ENCODE peak calls at places on chromosome 19, in six cellular contexts. N is upper lobe of left lung, L is endothelial cell of umbilical vein, D is tibial artery, Q is left lung, B is psoas muscle. W is an unnamed sample. For H3K36me3, the result is how much of the 10 kb centered on the place peaks cover.

GRCh38 chr19:51354742-51355148 is 11.4 kb downstream of the ETFB start:
- DNase-seq in N (no peak), L (no peak), D (no peak), Q (no peak), B (peak), W (no peak)

GRCh38 chr19:19591133-19591825 is 27.2 kb downstream of the PBX4 start:
- DNase-seq in N (no peak), L (no peak), D (no peak), Q (peak), B (no peak), W (no peak)

GRCh38 chr19:54017266-54017665 is 25.8 kb downstream of the CACNG6 start:
- DNase-seq in N (no peak), L (no peak), D (no peak), Q (no peak), B (no peak), W (no peak)

GRCh38 chr19:38734426-38735256 is 9.6 kb downstream of the CAPN12 start:
- DNase-seq in N (peak), L (no peak), D (no peak), Q (peak), B (peak), W (peak)

GRCh38 chr19:29886535-29886934 is 55.5 kb upstream of the URI1 start:
- DNase-seq in N (no peak), L (no peak), D (no peak), Q (no peak), B (no peak), W (no peak)

GRCh38 chr19:2727640-2727944 is 6.4 kb upstream of the DIRAS1 start:
- DNase-seq in N (no peak), L (no peak), D (no peak), Q (no peak), B (no peak), W (no peak)

GRCh38 chr19:3369337-3370213 is 3.2 kb downstream of the NFIC start:
- DNase-seq in N (peak), L (peak), D (peak), Q (peak), B (peak), W (peak)

GRCh38 chr19:48636859-48637448 is at the start of gene DBP:
- DNase-seq in N (peak), L (no peak), D (peak), Q (peak), B (peak), W (peak)

GRCh38 chr19:47723573-47723923 is 10.3 kb downstream of the EHD2 start:
- DNase-seq in N (no peak), L (no peak), D (peak), Q (peak), B (peak), W (peak)

GRCh38 chr19:39133431-39134270 is 8.1 kb downstream of the PAK4 start:
- DNase-seq in N (peak), L (no peak), D (no peak), Q (peak), B (no peak), W (peak)

GRCh38 chr19:14073925-14074838 is 1.6 kb downstream of the MISP3 start:
- DNase-seq in N (peak), L (peak), D (no peak), Q (no peak), B (no peak), W (peak)

GRCh38 chr19:37933965-37934364 is 27.0 kb downstream of the SIPA1L3 start:
- DNase-seq in N (no peak), L (no peak), D (no peak), Q (no peak), B (peak), W (no peak)

GRCh38 chr19:54133312-54133956 is 4.1 kb upstream of the CNOT3 start:
- DNase-seq in N (no peak), L (peak), D (no peak), Q (no peak), B (no peak), W (no peak)

GRCh38 chr19:48194041-48194871 is 23.8 kb downstream of the ZSWIM9 start:
- DNase-seq in N (peak), L (no peak), D (no peak), Q (no peak), B (no peak), W (no peak)

GRCh38 chr19:31445406-31445805 is 96.2 kb upstream of the TSHZ3 start:
- DNase-seq in N (no peak), L (no peak), D (no peak), Q (no peak), B (no peak), W (no peak)

GRCh38 chr19:46704379-46705076 is 12.4 kb downstream of the PRKD2 start:
- DNase-seq in N (peak), L (peak), D (peak), Q (peak), B (peak), W (peak)

GRCh38 chr19:15142313-15142712 is 35.1 kb downstream of the SYDE1 start:
- DNase-seq in N (no peak), L (no peak), D (no peak), Q (no peak), B (no peak), W (no peak)

GRCh38 chr19:54439174-54439851 is 9.7 kb upstream of the LENG8 start:
- DNase-seq in N (no peak), L (peak), D (no peak), Q (no peak), B (no peak), W (no peak)

GRCh38 chr19:36120092-36120983 is 5.1 kb downstream of the TBCB start:
- DNase-seq in N (peak), L (no peak), D (no peak), Q (no peak), B (no peak), W (no peak)

GRCh38 chr19:1082165-1082927 is 12.8 kb downstream of the POLR2E start:
- DNase-seq in N (peak), L (peak), D (no peak), Q (peak), B (peak), W (peak)

GRCh38 chr19:46635920-46636761 is at the start of gene GNG8:
- DNase-seq in N (peak), L (no peak), D (no peak), Q (no peak), B (no peak), W (no peak)

GRCh38 chr19:15923702-15924101 is 10.6 kb downstream of the CYP4F11 start:
- DNase-seq in N (no peak), L (no peak), D (no peak), Q (no peak), B (no peak), W (no peak)

GRCh38 chr19:35755550-35756371 is 1.1 kb downstream of the HSPB6 start:
- DNase-seq in N (peak), L (no peak), D (peak), Q (no peak), B (peak), W (peak)

GRCh38 chr19:14366529-14366928 is 14.7 kb upstream of the ADGRE5 start:
- DNase-seq in N (no peak), L (peak), D (peak), Q (peak), B (peak), W (peak)

GRCh38 chr19:38223617-38224013 is 407 bp downstream of the DPF1 start:
- DNase-seq in N (no peak), L (no peak), D (no peak), Q (no peak), B (no peak), W (no peak)

GRCh38 chr19:15776264-15776663 is 11.2 kb upstream of the OR10H5 start:
- DNase-seq in N (no peak), L (no peak), D (no peak), Q (no peak), B (no peak), W (peak)

GRCh38 chr19:3476830-3477229 is 3.5 kb downstream of the SMIM24 start:
- DNase-seq in N (no peak), L (no peak), D (peak), Q (no peak), B (no peak), W (no peak)

GRCh38 chr19:58382997-58383603 is 2.3 kb upstream of the ZNF837 start:
- DNase-seq in N (no peak), L (no peak), D (no peak), Q (no peak), B (peak), W (no peak)

GRCh38 chr19:30664358-30665058 is 292.3 kb downstream of the ZNF536 start:
- DNase-seq in N (peak), L (no peak), D (no peak), Q (no peak), B (no peak), W (no peak)

GRCh38 chr19:2678043-2678671 is 24.3 kb downstream of the GNG7 start:
- DNase-seq in N (no peak), L (no peak), D (no peak), Q (no peak), B (no peak), W (no peak)

DNA sequence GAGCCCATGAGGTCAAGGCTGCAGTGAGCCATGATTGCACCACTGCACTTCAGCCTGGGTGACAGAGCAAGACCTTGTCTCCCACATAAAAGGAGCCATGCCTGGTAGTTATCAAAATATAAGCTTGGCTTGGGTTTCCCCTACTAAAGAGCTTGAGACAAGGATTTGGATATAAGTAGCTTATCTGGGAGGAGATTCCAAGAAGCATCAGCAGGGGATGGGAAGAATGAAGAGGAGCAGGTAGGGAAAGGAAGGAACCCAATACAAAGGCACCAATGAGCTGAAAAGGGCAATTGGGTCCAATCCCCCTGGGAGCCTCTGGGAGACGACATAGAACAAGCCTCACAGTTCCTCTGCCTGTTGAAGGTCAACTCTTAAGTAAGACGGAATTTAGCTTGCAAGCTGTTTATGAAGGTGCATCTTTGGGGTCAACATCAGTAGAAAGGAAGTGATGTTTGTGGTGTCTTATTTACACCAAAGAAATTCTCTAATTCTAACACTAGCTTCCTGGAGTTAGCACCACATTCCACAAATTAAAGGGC is 7.4 kb upstream of the CLEC4G start:
- DNase-seq in N (no peak), L (no peak), D (no peak), Q (no peak), B (no peak), W (no peak)
- TF ChIP-seq CTCF in N (no peak), L (no peak), D (no peak), Q (no peak), B (no peak), W (no peak)

DNA sequence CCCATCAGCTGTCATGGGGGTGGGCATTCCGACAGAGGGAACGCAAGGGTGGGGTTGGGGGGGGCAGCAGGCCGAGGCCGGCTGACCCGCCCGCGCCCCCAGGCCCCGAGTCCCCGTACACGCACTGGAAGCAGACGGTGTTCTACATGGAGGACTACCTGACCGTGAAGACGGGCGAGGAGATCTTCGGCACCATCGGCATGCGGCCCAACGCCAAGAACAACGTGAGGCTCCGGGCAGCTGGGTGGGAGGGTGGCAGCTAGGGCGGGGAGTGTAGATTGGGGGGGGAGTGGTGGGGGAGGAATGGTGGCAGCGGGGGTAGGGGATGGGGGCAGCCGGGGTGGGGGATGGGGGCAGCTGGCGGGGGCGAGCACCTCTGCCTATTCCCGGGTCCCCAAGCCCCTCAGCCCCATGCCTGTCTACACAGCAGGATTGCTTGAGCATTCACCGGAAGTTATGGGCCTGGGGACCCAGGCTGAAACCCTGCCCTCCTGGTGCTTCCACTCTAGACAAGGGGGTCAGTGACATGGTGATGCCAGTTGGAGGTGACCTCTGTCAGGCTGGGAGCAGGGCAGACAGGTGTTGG is 2.8 kb upstream of the ADM5 start:
- DNase-seq in N (peak), L (no peak), D (no peak), Q (no peak), B (no peak), W (no peak)
- H3K27ac ChIP-seq in N (peak), L (no peak), D (no peak), Q (peak), B (no peak), W (peak)

DNA sequence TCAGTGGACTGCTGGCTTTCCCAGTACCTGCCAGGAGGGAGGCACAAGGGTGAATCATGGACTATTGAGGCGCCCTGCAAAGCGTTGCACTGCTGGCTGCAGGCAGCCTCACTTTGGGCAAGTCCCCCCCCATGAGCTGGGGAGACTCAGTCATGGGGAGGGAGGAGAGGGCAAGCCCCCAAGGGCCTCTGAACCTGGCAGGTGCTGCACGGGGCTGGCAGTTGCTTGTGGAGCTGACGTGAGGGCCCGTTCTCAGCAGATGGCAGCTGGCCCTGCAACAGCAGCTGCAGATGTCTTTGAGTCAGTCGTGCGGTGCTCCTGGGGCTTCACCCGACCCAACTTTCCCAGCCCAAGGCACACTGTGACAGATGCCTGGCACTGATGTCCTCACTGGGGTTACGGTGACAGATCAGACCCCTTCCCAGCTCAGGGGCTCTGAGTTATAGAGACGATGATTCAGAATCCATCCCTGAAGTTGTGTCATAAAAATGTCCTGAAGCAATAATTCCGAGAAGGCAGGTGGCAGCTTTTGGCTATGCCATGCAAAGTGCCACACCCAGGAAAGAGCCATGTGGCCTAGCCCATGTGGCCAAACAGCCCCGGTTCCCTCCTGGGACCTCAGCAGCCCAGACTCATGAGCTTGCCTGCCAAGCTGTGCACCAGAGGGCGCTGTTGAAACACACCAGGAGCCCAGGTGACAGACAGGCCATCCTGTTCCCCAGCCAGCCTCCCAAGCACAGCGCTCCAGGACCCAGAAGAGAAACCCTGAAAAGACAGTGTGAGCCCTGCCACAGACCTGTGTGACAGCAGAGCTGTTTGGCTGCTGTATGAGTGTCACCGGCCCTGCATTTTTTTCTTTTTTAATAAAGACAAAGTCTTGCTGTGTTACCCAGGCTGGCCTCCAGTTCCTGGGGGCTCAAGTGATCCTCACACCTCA is 53.6 kb upstream of the LDLR start:
- DNase-seq in N (no peak), L (peak), D (peak), Q (peak), B (peak), W (peak)
- H3K36me3 ChIP-seq in N (half or more), L (under half), D (half or more), Q (under half), B (under half), W (half or more)

DNA sequence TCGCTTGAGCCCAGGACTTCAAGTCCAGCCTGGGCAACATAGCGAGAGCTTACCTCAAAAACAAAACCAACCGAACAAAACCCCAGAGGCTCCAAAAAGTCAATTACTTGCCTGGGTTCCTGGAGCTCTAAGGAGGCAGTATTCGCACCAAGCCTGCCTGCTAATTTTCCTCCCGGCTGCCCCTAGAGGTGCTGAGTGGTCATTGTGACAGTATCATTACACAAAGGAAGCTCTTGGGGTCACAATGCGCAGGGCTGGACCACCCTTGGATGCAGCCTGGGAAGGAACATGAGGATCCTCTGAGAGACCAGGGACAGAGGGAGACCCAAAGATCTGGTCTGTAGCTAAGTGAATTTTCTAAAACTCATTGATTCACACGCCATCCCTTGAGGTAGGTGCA is 8.5 kb upstream of the PEX11G start:
- DNase-seq in N (no peak), L (no peak), D (no peak), Q (no peak), B (no peak), W (no peak)
- TF ChIP-seq CTCF in N (peak), L (peak), D (no peak), Q (no peak), B (no peak), W (peak)

DNA sequence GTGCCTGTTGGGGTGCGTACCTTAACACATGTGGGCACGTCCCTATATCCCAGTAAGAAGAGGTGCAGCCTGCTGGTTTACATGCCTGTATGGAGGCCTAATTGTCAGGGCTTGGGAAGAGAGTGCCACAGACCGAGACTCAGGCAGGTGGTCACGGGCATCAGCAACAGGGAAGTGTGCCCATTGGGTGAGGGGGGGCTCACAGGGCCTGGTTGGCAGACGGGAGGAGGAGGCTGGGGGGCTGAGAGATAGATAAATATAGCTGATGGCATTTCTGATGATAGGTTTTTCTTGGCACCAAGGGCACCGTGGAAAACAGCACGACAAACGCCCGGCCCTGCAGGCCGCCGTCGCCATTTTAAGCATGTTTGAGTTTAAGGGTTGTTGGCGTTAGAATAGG is 37.6 kb downstream of the NFIX start:
- DNase-seq in N (no peak), L (no peak), D (no peak), Q (no peak), B (no peak), W (no peak)
- H3K27ac ChIP-seq in N (peak), L (no peak), D (peak), Q (peak), B (peak), W (peak)

GRCh38 chr19:57245959-57246358 is 5.5 kb downstream of the ZNF805 start:
- DNase-seq in N (no peak), L (no peak), D (no peak), Q (no peak), B (no peak), W (no peak)
- H3K36me3 ChIP-seq in N (half or more), L (under half), D (half or more), Q (under half), B (under half), W (half or more)

W was measured in upper lobe of right lung.